ENCODE peak calls at places on chromosomes 6 and 20, in seven cellular contexts. One of them, this sample, is unnamed.

GRCh38 chr6:17851720-17852161 is 135.7 kb downstream of the KIF13A start:
- DNase-seq in left ventricle myocardium inferior: no peak
- DNase-seq in pancreas: no peak
- DNase-seq in neuronal stem cell: no peak
- DNase-seq in fibroblast of lung: peak; percentile 85
- DNase-seq in heart right ventricle: no peak
- DNase-seq in upper lobe of left lung: no peak
- DNase-seq in this sample: no peak

GRCh38 chr6:83708546-83708969 is 343 bp downstream of the SNAP91 start:
- DNase-seq in neuronal stem cell: peak; percentile 58
- DNase-seq in upper lobe of left lung: no peak
- DNase-seq in pancreas: peak; percentile 62
- DNase-seq in heart right ventricle: no peak
- DNase-seq in left ventricle myocardium inferior: no peak
- DNase-seq in fibroblast of lung: peak; percentile 19
- DNase-seq in this sample: no peak

GRCh38 chr6:140153703-140154102 is 779.3 kb upstream of the CITED2 start:
- DNase-seq in neuronal stem cell: no peak
- DNase-seq in left ventricle myocardium inferior: no peak
- DNase-seq in fibroblast of lung: peak; percentile 57
- DNase-seq in pancreas: no peak
- DNase-seq in heart right ventricle: no peak
- DNase-seq in upper lobe of left lung: no peak
- DNase-seq in this sample: no peak

GRCh38 chr20:32911355-32911754 is 52.6 kb downstream of the EFCAB8 start:
- DNase-seq in left ventricle myocardium inferior: no peak
- DNase-seq in pancreas: no peak
- DNase-seq in upper lobe of left lung: no peak
- DNase-seq in heart right ventricle: no peak
- DNase-seq in fibroblast of lung: no peak
- DNase-seq in neuronal stem cell: no peak
- DNase-seq in this sample: no peak

GRCh38 chr6:43878823-43879495 is 108.9 kb downstream of the VEGFA start:
- DNase-seq in heart right ventricle: peak; percentile 40
- DNase-seq in fibroblast of lung: no peak
- DNase-seq in upper lobe of left lung: no peak
- DNase-seq in pancreas: peak; percentile 45
- DNase-seq in left ventricle myocardium inferior: peak; percentile 25
- DNase-seq in neuronal stem cell: peak; percentile 47
- DNase-seq in this sample: no peak

GRCh38 chr6:118618676-118619377 is 32.6 kb downstream of the CEP85L start:
- DNase-seq in left ventricle myocardium inferior: peak; percentile 45
- DNase-seq in fibroblast of lung: peak; percentile 19
- DNase-seq in neuronal stem cell: peak; percentile 30
- DNase-seq in pancreas: peak; percentile 76
- DNase-seq in upper lobe of left lung: peak; percentile 40
- DNase-seq in heart right ventricle: peak; percentile 60
- DNase-seq in this sample: peak; percentile 54

GRCh38 chr20:24448170-24448569 is 21.3 kb upstream of the SYNDIG1 start:
- DNase-seq in upper lobe of left lung: no peak
- DNase-seq in pancreas: no peak
- DNase-seq in fibroblast of lung: no peak
- DNase-seq in neuronal stem cell: no peak
- DNase-seq in heart right ventricle: no peak
- DNase-seq in left ventricle myocardium inferior: no peak
- DNase-seq in this sample: no peak

GRCh38 chr20:23133560-23133998 is 47.5 kb upstream of the CD93 start:
- DNase-seq in heart right ventricle: no peak
- DNase-seq in neuronal stem cell: no peak
- DNase-seq in pancreas: no peak
- DNase-seq in left ventricle myocardium inferior: no peak
- DNase-seq in fibroblast of lung: no peak
- DNase-seq in upper lobe of left lung: no peak
- DNase-seq in this sample: peak; percentile 16

GRCh38 chr6:150143521-150144293 is 863 bp downstream of the PPP1R14C start:
- DNase-seq in left ventricle myocardium inferior: peak; percentile 33
- DNase-seq in heart right ventricle: peak; percentile 6
- DNase-seq in pancreas: peak; percentile 63
- DNase-seq in fibroblast of lung: no peak
- DNase-seq in neuronal stem cell: peak; percentile 29
- DNase-seq in upper lobe of left lung: peak; percentile 36
- DNase-seq in this sample: no peak

GRCh38 chr6:111086685-111087084 is 618 bp upstream of the SLC16A10 start:
- DNase-seq in upper lobe of left lung: no peak
- DNase-seq in left ventricle myocardium inferior: no peak
- DNase-seq in neuronal stem cell: no peak
- DNase-seq in heart right ventricle: no peak
- DNase-seq in fibroblast of lung: no peak
- DNase-seq in pancreas: no peak
- DNase-seq in this sample: no peak

GRCh38 chr6:111087106-111087835 is at the start of gene SLC16A10:
- DNase-seq in upper lobe of left lung: peak; percentile 84
- DNase-seq in fibroblast of lung: peak; percentile 39
- DNase-seq in heart right ventricle: peak; percentile 73
- DNase-seq in left ventricle myocardium inferior: peak; percentile 79
- DNase-seq in neuronal stem cell: peak; percentile 82
- DNase-seq in pancreas: peak; percentile 95
- DNase-seq in this sample: peak; percentile 36

GRCh38 chr6:111088668-111089003 is 1.3 kb downstream of the SLC16A10 start:
- DNase-seq in upper lobe of left lung: no peak
- DNase-seq in left ventricle myocardium inferior: no peak
- DNase-seq in neuronal stem cell: no peak
- DNase-seq in pancreas: no peak
- DNase-seq in fibroblast of lung: no peak
- DNase-seq in heart right ventricle: no peak
- DNase-seq in this sample: no peak

GRCh38 chr6:111090766-111091165 is 3.5 kb downstream of the SLC16A10 start:
- DNase-seq in neuronal stem cell: no peak
- DNase-seq in pancreas: no peak
- DNase-seq in fibroblast of lung: no peak
- DNase-seq in heart right ventricle: no peak
- DNase-seq in upper lobe of left lung: no peak
- DNase-seq in left ventricle myocardium inferior: no peak
- DNase-seq in this sample: no peak

DNA sequence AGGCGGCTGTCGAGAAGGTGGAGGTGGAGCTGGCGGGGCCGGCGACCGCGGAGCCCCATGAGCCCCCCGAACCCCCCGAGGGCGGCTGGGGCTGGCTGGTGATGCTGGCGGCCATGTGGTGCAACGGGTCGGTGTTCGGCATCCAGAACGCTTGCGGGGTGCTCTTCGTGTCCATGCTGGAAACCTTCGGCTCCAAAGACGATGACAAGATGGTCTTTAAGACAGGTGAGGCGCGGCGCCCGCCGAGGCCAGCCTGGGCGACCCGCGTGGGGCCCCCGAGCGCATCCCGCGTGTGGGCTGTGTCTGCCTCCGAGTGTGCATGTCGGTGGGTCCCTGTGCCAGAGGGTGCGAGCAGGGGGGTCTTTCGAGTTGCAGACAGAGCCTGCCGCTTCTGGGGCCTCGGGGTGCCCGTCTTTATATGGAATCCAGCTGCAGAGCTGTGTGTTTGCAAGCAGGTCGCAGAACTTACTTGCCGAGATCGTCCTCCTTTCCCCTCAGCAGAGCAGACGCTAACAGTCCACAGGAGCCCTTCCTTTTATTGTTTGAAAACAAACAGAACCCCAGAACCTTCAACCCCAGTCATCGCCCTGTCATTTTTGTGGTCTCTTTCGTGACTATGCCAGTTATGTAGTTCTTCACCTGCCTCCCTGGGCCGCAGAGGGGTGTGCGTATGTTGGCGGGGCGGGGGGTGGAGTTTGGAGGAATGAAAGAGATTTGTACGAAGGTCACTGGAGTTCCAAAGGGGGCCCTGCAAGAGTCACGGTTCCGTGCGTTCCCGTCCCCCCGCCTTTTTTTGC is 766 bp downstream of the SLC16A10 start:
- DNase-seq in fibroblast of lung: peak; percentile 11
- DNase-seq in heart right ventricle: no peak
- DNase-seq in upper lobe of left lung: peak; percentile 36
- DNase-seq in pancreas: peak; percentile 73
- DNase-seq in left ventricle myocardium inferior: peak; percentile 19
- DNase-seq in neuronal stem cell: peak; percentile 26
- DNase-seq in this sample: no peak
- H3K27me3 ChIP-seq in fibroblast of lung: peaks cover 37% of the 10 kb centered on the region
- H3K27me3 ChIP-seq in heart right ventricle: peaks cover 43% of the 10 kb centered on the region
- H3K27me3 ChIP-seq in upper lobe of left lung: peaks cover 11% of the 10 kb centered on the region
- H3K27me3 ChIP-seq in pancreas: no peaks in the 10 kb centered on the region
- H3K27me3 ChIP-seq in left ventricle myocardium inferior: peaks cover 55% of the 10 kb centered on the region
- H3K27me3 ChIP-seq in neuronal stem cell: peaks cover 76% of the 10 kb centered on the region
- H3K27me3 ChIP-seq in this sample: peaks cover 30% of the 10 kb centered on the region

GRCh38 chr20:37983286-37983685 is 50.0 kb downstream of the TTI1 start:
- DNase-seq in upper lobe of left lung: no peak
- DNase-seq in heart right ventricle: no peak
- DNase-seq in neuronal stem cell: no peak
- DNase-seq in pancreas: no peak
- DNase-seq in left ventricle myocardium inferior: no peak
- DNase-seq in fibroblast of lung: no peak
- DNase-seq in this sample: no peak
- H3K27me3 ChIP-seq in upper lobe of left lung: no peaks in the 10 kb centered on the region
- H3K27me3 ChIP-seq in heart right ventricle: no peaks in the 10 kb centered on the region
- H3K27me3 ChIP-seq in neuronal stem cell: no peaks in the 10 kb centered on the region
- H3K27me3 ChIP-seq in pancreas: no peaks in the 10 kb centered on the region
- H3K27me3 ChIP-seq in left ventricle myocardium inferior: no peaks in the 10 kb centered on the region
- H3K27me3 ChIP-seq in fibroblast of lung: no peaks in the 10 kb centered on the region
- H3K27me3 ChIP-seq in this sample: no peaks in the 10 kb centered on the region

GRCh38 chr20:62449951-62450815 is 22.8 kb upstream of the RBBP8NL start:
- DNase-seq in neuronal stem cell: no peak
- DNase-seq in upper lobe of left lung: no peak
- DNase-seq in pancreas: no peak
- DNase-seq in heart right ventricle: peak; percentile 17
- DNase-seq in left ventricle myocardium inferior: peak; percentile 41
- DNase-seq in fibroblast of lung: no peak
- DNase-seq in this sample: no peak
- H3K27me3 ChIP-seq in neuronal stem cell: peaks cover 41% of the 10 kb centered on the region
- H3K27me3 ChIP-seq in upper lobe of left lung: peaks cover 13% of the 10 kb centered on the region
- H3K27me3 ChIP-seq in pancreas: no peaks in the 10 kb centered on the region
- H3K27me3 ChIP-seq in heart right ventricle: peaks cover 47% of the 10 kb centered on the region
- H3K27me3 ChIP-seq in left ventricle myocardium inferior: peaks cover 80% of the 10 kb centered on the region
- H3K27me3 ChIP-seq in fibroblast of lung: peaks cover 4% of the 10 kb centered on the region
- H3K27me3 ChIP-seq in this sample: peaks cover 92% of the 10 kb centered on the region

DNA sequence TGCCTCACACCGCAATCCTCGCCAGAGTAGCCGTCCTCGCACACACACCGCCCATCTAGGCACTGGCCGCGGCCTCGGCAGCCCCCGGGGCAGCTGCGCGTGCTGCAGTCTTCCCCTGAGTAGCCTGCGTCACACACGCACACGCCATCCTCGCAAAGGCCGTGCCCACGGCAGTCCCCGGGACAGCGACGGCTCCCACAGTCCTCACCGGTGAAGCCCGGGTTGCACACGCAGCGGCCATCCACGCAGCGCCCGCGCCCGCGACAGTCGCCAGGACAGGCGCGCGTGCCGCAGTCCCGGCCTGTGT is 13.1 kb downstream of the TNXB start:
- DNase-seq in pancreas: no peak
- DNase-seq in upper lobe of left lung: no peak
- DNase-seq in fibroblast of lung: no peak
- DNase-seq in neuronal stem cell: no peak
- DNase-seq in left ventricle myocardium inferior: no peak
- DNase-seq in heart right ventricle: no peak
- DNase-seq in this sample: no peak
- H3K27me3 ChIP-seq in pancreas: no peaks in the 10 kb centered on the region
- H3K27me3 ChIP-seq in upper lobe of left lung: peaks cover 8% of the 10 kb centered on the region
- H3K27me3 ChIP-seq in fibroblast of lung: peaks cover 5% of the 10 kb centered on the region
- H3K27me3 ChIP-seq in neuronal stem cell: peaks cover 31% of the 10 kb centered on the region
- H3K27me3 ChIP-seq in left ventricle myocardium inferior: peaks cover 28% of the 10 kb centered on the region
- H3K27me3 ChIP-seq in heart right ventricle: peaks cover 15% of the 10 kb centered on the region
- H3K27me3 ChIP-seq in this sample: no peaks in the 10 kb centered on the region

DNA sequence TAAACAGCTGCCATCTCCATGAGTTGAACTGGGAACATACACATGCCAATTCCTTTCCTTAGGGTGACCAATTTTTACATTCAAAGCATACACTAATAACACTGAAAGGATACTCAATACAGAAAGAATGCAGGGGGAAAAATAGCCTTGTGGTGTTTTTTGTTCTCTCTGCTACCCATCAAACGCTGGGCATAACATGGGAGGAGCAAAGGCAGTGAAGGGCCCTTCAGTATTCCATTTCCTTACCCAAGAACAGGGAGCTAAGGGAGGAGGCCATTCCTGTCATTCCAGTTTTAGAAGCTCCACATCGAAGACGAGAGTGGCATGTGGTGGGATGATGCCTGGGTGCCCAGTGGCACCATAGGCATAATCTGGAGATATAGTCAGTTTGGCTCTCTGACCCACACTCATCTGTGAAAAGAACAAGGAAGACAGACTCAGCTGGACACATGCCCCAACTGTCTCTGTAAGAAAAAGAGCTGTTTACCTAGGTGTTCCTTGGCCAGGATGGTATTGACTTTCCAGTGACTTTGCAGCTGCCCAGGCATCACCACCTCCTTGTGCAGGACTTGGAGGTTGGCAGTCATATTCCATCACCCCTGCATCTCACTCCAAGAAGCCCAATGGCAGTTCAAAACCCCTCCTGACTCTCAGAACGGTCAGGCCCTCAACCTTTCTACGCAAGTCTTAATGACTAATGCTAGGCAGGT is 20.9 kb downstream of the FKBP1A start:
- DNase-seq in heart right ventricle: no peak
- DNase-seq in left ventricle myocardium inferior: no peak
- DNase-seq in neuronal stem cell: no peak
- DNase-seq in pancreas: no peak
- DNase-seq in upper lobe of left lung: no peak
- DNase-seq in fibroblast of lung: no peak
- DNase-seq in this sample: no peak
- H3K27me3 ChIP-seq in heart right ventricle: no peaks in the 10 kb centered on the region
- H3K27me3 ChIP-seq in left ventricle myocardium inferior: no peaks in the 10 kb centered on the region
- H3K27me3 ChIP-seq in neuronal stem cell: no peaks in the 10 kb centered on the region
- H3K27me3 ChIP-seq in pancreas: no peaks in the 10 kb centered on the region
- H3K27me3 ChIP-seq in upper lobe of left lung: no peaks in the 10 kb centered on the region
- H3K27me3 ChIP-seq in fibroblast of lung: no peaks in the 10 kb centered on the region
- H3K27me3 ChIP-seq in this sample: no peaks in the 10 kb centered on the region

GRCh38 chr20:20920433-20920832 is 185.7 kb downstream of the LINC00237 start:
- DNase-seq in heart right ventricle: no peak
- DNase-seq in left ventricle myocardium inferior: no peak
- DNase-seq in pancreas: no peak
- DNase-seq in upper lobe of left lung: no peak
- DNase-seq in neuronal stem cell: no peak
- DNase-seq in fibroblast of lung: no peak
- DNase-seq in this sample: no peak
- H3K27me3 ChIP-seq in heart right ventricle: no peaks in the 10 kb centered on the region
- H3K27me3 ChIP-seq in left ventricle myocardium inferior: peaks cover 6% of the 10 kb centered on the region
- H3K27me3 ChIP-seq in pancreas: no peaks in the 10 kb centered on the region
- H3K27me3 ChIP-seq in upper lobe of left lung: no peaks in the 10 kb centered on the region
- H3K27me3 ChIP-seq in neuronal stem cell: no peaks in the 10 kb centered on the region
- H3K27me3 ChIP-seq in fibroblast of lung: no peaks in the 10 kb centered on the region
- H3K27me3 ChIP-seq in this sample: no peaks in the 10 kb centered on the region

DNA sequence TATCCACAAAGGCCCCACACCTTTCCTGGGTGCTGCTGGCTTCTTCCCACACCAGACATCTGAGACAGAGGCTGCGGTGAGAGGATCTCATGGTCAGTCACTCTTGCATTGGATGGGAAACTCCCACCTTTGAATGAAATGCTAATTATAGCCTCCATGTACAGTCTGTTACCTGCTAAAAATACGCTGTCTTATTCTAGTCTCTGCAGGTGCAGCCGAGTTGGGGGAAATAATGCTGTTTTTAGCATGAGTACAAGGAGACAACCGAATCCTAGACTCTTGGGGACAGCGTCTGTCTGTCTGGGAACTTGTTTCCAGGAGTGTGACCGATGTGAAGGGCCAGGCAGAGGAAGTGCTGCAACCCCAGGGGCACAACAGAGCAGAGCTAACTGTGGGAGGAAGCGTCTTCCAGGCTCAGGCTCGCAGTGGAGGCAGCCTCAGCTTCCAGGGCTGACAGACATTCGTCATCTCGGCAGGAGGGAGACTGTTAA is 286.2 kb downstream of the PREX1 start:
- DNase-seq in left ventricle myocardium inferior: no peak
- DNase-seq in upper lobe of left lung: no peak
- DNase-seq in fibroblast of lung: no peak
- DNase-seq in neuronal stem cell: no peak
- DNase-seq in pancreas: no peak
- DNase-seq in heart right ventricle: no peak
- DNase-seq in this sample: no peak
- H3K27me3 ChIP-seq in left ventricle myocardium inferior: peaks cover 61% of the 10 kb centered on the region
- H3K27me3 ChIP-seq in upper lobe of left lung: no peaks in the 10 kb centered on the region
- H3K27me3 ChIP-seq in fibroblast of lung: no peaks in the 10 kb centered on the region
- H3K27me3 ChIP-seq in neuronal stem cell: peaks cover 5% of the 10 kb centered on the region
- H3K27me3 ChIP-seq in pancreas: no peaks in the 10 kb centered on the region
- H3K27me3 ChIP-seq in heart right ventricle: peaks cover 37% of the 10 kb centered on the region
- H3K27me3 ChIP-seq in this sample: peaks cover 52% of the 10 kb centered on the region

This sample was measured in tibial artery.